ENCODE peak calls at places on chromosomes 4 and X, in ten cellular contexts. J, X, V, G, K, T, S, Q, C and A are unnamed samples. For H3K4me1, the result is how much of the 10 kb centered on the place peaks cover.

GRCh38 chrX:56219702-56220101 is 12.5 kb upstream of the KLF8 start:
- DNase-seq in J (no peak), X (no peak), V (no peak), G (no peak), K (peak), T (no peak), S (no peak), Q (no peak), C (peak), A (no peak)

GRCh38 chrX:134948333-134949241 is 42.2 kb upstream of the SMIM10 start:
- DNase-seq in J (no peak), X (no peak), V (no peak), G (no peak), K (peak), T (peak), S (no peak), Q (no peak), C (peak), A (no peak)

GRCh38 chrX:150361777-150362351 is 1.3 kb upstream of the MAMLD1 start:
- DNase-seq in J (no peak), X (peak), V (peak), G (no peak), K (no peak), T (no peak), S (no peak), Q (no peak), C (no peak), A (no peak)

GRCh38 chrX:40415675-40416074 is 165.1 kb upstream of the ATP6AP2 start:
- DNase-seq in J (no peak), X (no peak), V (no peak), G (peak), K (no peak), T (no peak), S (no peak), Q (no peak), C (no peak), A (no peak)

GRCh38 chrX:119488749-119489148 is 20.5 kb downstream of the SLC25A5 start:
- DNase-seq in J (peak), X (peak), V (peak), G (no peak), K (no peak), T (peak), S (peak), Q (no peak), C (peak), A (no peak)

GRCh38 chrX:39600222-39600621 is 497.5 kb downstream of the BCOR start:
- DNase-seq in J (no peak), X (no peak), V (no peak), G (no peak), K (no peak), T (no peak), S (no peak), Q (no peak), C (no peak), A (peak)

GRCh38 chr4:7031526-7032449 is 11.4 kb upstream of the TADA2B start:
- DNase-seq in J (no peak), X (no peak), V (no peak), G (no peak), K (no peak), T (no peak), S (no peak), Q (no peak), C (no peak), A (no peak)

GRCh38 chrX:83845397-83845796 is 15.5 kb upstream of the CYLC1 start:
- DNase-seq in J (peak), X (no peak), V (no peak), G (no peak), K (peak), T (peak), S (no peak), Q (no peak), C (peak), A (no peak)

GRCh38 chrX:129523076-129524055 is at the start of gene SMARCA1:
- DNase-seq in J (no peak), X (peak), V (peak), G (peak), K (peak), T (peak), S (no peak), Q (no peak), C (peak), A (no peak)

GRCh38 chr4:138669479-138670165 is 346.0 kb upstream of the NOCT start:
- DNase-seq in J (no peak), X (no peak), V (no peak), G (no peak), K (no peak), T (no peak), S (no peak), Q (no peak), C (peak), A (no peak)

GRCh38 chrX:103520391-103520790 is 1.1 kb upstream of the RAB40A start:
- DNase-seq in J (no peak), X (no peak), V (no peak), G (no peak), K (no peak), T (no peak), S (no peak), Q (no peak), C (peak), A (no peak)

GRCh38 chrX:140762061-140762460 is 52.5 kb downstream of the LINC00632 start:
- DNase-seq in J (peak), X (peak), V (no peak), G (no peak), K (no peak), T (peak), S (no peak), Q (no peak), C (peak), A (peak)

GRCh38 chrX:49041683-49042529 is 1.3 kb downstream of the TFE3 start:
- DNase-seq in J (peak), X (no peak), V (no peak), G (no peak), K (no peak), T (no peak), S (no peak), Q (no peak), C (peak), A (peak)

GRCh38 chr4:150336676-150337412 is 245.1 kb upstream of the MAB21L2 start:
- DNase-seq in J (no peak), X (no peak), V (no peak), G (no peak), K (no peak), T (peak), S (no peak), Q (no peak), C (no peak), A (no peak)

GRCh38 chr4:13654158-13654797 is 26.8 kb upstream of the BOD1L1 start:
- DNase-seq in J (peak), X (peak), V (peak), G (peak), K (no peak), T (peak), S (peak), Q (peak), C (peak), A (peak)

GRCh38 chr4:91984466-91984865 is 319.3 kb upstream of the GRID2 start:
- DNase-seq in J (no peak), X (no peak), V (no peak), G (no peak), K (no peak), T (no peak), S (no peak), Q (no peak), C (no peak), A (no peak)

DNA sequence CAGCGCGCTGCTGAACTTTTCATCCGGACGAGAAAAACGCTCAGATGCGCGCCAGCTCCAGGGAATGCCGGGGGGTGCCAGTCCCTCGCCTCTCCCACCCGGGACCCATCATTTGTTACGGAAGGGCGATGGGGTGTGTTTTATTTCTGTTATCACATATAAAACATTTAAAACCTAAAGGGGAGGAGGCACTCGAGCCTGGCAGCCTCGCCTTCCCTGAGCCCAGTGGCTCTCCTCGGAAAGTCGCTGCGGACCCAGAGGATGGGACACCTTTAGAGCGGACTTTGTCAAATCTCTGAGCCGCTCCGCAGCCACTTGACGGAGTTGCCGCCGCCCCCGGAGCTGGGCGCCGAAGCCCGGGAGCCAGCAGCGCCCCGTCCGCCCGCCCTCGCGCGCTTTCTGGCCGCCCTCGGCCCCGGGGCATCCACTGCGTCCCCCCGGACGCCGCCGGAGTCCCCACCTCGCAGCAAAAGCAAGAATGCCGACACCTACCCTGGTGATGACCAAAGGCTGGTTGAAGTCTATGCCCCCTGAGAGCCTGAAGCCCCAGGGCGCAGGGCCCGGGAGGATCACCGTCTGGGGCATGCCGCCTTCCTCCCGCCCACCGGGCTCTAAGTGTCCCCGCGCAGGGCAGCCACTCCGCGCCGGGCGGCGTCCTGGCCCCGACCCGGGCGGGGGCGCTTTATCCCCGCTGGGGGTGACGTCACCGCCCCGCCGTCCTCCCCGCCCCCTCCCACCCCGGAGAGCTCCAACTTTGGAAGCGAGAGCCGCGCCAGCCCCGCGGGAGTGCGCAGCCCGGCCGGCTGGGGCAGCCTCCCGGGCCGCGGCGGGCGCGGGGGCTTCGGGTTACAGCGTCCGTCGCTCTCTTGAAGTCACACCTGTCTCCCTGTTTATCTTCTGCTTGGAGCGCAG is at the start of gene PDLIM3:
- DNase-seq in J (no peak), X (peak), V (peak), G (peak), K (peak), T (peak), S (no peak), Q (no peak), C (no peak), A (peak)
- H3K4me3 ChIP-seq in J (no peak), X (peak), V (peak), G (peak), K (peak), T (peak), S (peak), Q (peak), C (peak), A (peak)

GRCh38 chrX:154734101-154734781 is 16.6 kb downstream of the GAB3 start:
- DNase-seq in J (no peak), X (no peak), V (peak), G (no peak), K (no peak), T (no peak), S (peak), Q (no peak), C (peak), A (no peak)
- H3K4me1 ChIP-seq in J (under half), X (under half), V (under half), G (under half), K (under half), T (under half), S (under half), Q (half or more), C (under half), A (half or more)

DNA sequence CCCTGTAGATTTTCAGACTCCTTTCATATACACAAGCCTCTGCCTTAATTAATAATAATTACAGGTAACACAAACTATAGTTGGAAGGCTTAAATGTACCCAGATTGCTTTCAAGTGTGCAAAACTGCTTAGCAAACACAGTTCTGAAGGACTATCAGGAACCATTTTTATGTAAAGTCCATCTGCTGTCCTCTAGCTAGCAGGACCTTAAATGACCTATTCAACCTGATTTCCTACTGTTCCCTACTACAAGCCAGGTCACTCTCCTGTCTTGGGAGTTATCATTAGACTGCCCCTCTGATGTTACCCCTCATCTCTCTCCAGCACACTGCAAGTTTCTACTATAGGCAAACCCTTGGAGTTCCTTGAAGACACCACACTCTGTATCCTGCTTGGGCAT is 157.3 kb downstream of the GBA3 start:
- DNase-seq in J (no peak), X (no peak), V (no peak), G (no peak), K (no peak), T (no peak), S (no peak), Q (no peak), C (no peak), A (no peak)
- H3K4me3 ChIP-seq in J (no peak), X (no peak), V (no peak), G (no peak), K (no peak), T (no peak), S (no peak), Q (no peak), C (no peak), A (no peak)

GRCh38 chr4:25970241-25970675 is 56.2 kb downstream of the SMIM20 start:
- DNase-seq in J (peak), X (no peak), V (peak), G (no peak), K (no peak), T (no peak), S (peak), Q (no peak), C (no peak), A (peak)
- H3K4me1 ChIP-seq in J (under half), X (under half), V (under half), G (under half), K (under half), T (under half), S (under half), Q (under half), C (under half), A (under half)

DNA sequence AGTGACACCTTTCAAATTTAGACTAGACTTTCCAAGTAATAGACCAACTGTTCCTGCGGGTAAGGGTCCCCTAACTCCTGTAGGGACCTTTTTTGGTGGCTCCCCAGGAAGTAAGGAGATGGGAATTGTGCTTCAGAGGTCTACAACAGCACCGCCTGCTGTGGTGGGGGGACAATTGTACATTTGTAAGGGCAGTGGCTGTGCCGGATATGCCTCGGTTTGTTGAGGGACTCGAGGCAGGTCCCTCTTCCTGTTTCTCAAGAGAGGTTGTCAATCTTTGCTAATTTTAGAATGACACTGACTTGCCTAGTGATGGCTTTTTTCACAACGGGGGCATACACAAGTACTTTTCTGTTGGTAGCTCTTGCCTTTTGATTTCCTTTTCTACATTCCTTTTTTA is 15.5 kb upstream of the HSD17B11 start:
- DNase-seq in J (peak), X (no peak), V (no peak), G (no peak), K (no peak), T (no peak), S (peak), Q (no peak), C (no peak), A (no peak)
- H3K4me3 ChIP-seq in J (no peak), X (no peak), V (no peak), G (no peak), K (no peak), T (no peak), S (no peak), Q (no peak), C (no peak), A (no peak)